ENCODE peak calls at places on chromosomes 2 and 18, in four cellular contexts. I, C, U and S are unnamed samples.

GRCh38 chr18:52288403-52289004 is 51.5 kb upstream of the DCC start:
- DNase-seq in C (peak), I (peak), U (peak), S (peak)

GRCh38 chr2:39015424-39015823 is 105.4 kb downstream of the SOS1 start:
- DNase-seq in I (no peak), U (no peak), C (no peak), S (no peak)

GRCh38 chr2:39875182-39875913 is 96.3 kb upstream of the THUMPD2 start:
- DNase-seq in C (no peak), U (no peak), I (no peak), S (peak)

GRCh38 chr2:24919100-24919976 is 699 bp downstream of the ADCY3 start:
- DNase-seq in I (no peak), C (no peak), U (peak), S (peak)

GRCh38 chr2:71675296-71675695 is 221.9 kb downstream of the DYSF start:
- DNase-seq in C (peak), U (no peak), I (no peak), S (no peak)

GRCh38 chr18:77495079-77495478 is 245.4 kb downstream of the GALR1 start:
- DNase-seq in C (no peak), I (no peak), U (no peak), S (no peak)

GRCh38 chr2:108145551-108145950 is 94.2 kb upstream of the SULT1C3 start:
- DNase-seq in U (no peak), C (no peak), I (no peak), S (no peak)

GRCh38 chr18:59180150-59180845 is 39.7 kb upstream of the GRP start:
- DNase-seq in U (no peak), C (no peak), I (no peak), S (no peak)

GRCh38 chr2:128309341-128310093 is 9.2 kb downstream of the HS6ST1 start:
- DNase-seq in U (peak), C (no peak), I (peak), S (no peak)

GRCh38 chr18:41875094-41875780 is 79.8 kb upstream of the PIK3C3 start:
- DNase-seq in U (no peak), I (no peak), C (no peak), S (no peak)
- TF ChIP-seq KDM1A in U (no peak), I (no peak), C (no peak), S (no peak)

DNA sequence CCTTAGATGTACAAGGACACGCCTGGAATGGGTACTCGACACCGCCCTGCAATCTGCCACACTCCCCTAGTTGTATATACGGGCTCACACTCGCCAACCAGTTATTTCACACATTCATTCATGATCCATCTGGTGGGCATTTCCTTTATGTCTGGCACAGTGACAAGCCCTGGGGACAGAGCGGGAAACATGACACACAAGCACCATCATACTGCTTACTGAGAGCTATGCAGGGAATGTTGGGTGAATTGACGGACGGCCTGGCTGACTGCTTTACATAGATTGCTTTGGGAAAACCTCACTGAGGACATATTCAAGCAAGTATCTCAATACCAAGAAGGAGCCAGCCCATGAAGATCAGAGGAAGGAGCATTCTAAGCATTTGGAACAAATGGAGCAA is 448.1 kb upstream of the SPRED2 start:
- DNase-seq in C (no peak), U (no peak), I (no peak), S (no peak)
- TF ChIP-seq MAFK in C (no peak), U (no peak), I (no peak), S (no peak)

GRCh38 chr2:192448881-192449280 is 254.1 kb upstream of the TMEFF2 start:
- DNase-seq in C (no peak), I (no peak), U (no peak), S (no peak)
- TF ChIP-seq KDM1A in C (no peak), I (no peak), U (no peak), S (no peak)

DNA sequence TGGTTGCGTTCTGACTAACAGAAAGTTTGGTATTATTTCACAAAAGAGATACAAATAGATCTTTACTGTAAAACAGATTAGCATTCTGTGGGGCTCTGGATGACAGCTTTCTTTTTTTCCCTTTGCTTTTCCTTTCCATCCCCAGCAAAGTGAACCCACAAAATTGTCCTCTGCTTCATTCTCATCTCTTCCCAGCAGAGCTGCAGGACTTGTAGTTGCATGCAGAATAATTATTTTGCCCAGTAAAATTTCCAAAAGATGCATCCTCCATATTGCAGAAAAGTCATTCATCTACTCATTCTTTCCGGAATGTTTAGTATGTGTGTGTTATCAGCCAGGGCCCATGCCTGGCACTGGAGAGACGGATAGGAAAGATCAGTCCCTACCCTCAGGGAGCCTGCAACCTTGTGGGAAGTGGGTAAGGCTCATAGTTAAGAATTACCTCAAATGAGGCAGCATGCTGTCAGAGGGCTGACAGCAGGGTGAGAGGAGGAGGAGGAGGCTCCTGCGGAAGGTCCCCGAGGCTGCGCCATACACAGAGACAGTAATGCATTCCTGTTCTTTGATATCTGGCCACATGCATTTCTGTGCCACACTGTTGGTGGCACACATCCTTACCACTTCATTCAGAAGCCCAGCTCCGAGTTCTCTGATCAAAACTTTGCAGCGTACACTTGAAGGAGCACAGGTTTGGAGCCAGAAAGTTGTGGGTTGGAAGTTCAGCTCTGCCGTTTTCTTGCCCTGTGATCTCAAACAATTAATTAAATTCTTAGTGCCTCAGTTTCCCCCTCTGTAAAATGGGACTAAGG is 225.4 kb downstream of the MYCN start:
- DNase-seq in C (peak), I (no peak), U (no peak), S (no peak)
- TF ChIP-seq MAFK in C (no peak), I (no peak), U (no peak), S (no peak)

GRCh38 chr2:176139170-176139611 is 9.7 kb downstream of the HOXD8 start:
- DNase-seq in I (no peak), C (peak), U (no peak), S (no peak)

GRCh38 chr2:176138526-176139169 is 9.1 kb downstream of the HOXD8 start:
- DNase-seq in U (no peak), C (peak), I (no peak), S (no peak)

GRCh38 chr2:176136375-176137248 is 7.1 kb downstream of the HOXD8 start:
- DNase-seq in I (no peak), U (no peak), C (peak), S (peak)

GRCh38 chr2:176137249-176137573 is 7.7 kb downstream of the HOXD8 start:
- DNase-seq in I (no peak), U (no peak), C (no peak), S (no peak)

GRCh38 chr2:176137883-176138282 is 8.4 kb downstream of the HOXD8 start:
- DNase-seq in C (no peak), I (peak), U (no peak), S (no peak)
- TF ChIP-seq KDM1A in C (no peak), I (no peak), U (no peak), S (no peak)

GRCh38 chr2:229777716-229778115 is 63.4 kb upstream of the DNER start:
- DNase-seq in C (no peak), I (no peak), U (no peak), S (no peak)

GRCh38 chr2:229783108-229783721 is 68.9 kb upstream of the DNER start:
- DNase-seq in U (no peak), I (no peak), C (no peak), S (no peak)

GRCh38 chr2:229780856-229781773 is 66.8 kb upstream of the DNER start:
- DNase-seq in I (peak), U (peak), C (peak), S (peak)

GRCh38 chr2:229775614-229776313 is 61.4 kb upstream of the DNER start:
- DNase-seq in C (no peak), I (no peak), U (no peak), S (no peak)

DNA sequence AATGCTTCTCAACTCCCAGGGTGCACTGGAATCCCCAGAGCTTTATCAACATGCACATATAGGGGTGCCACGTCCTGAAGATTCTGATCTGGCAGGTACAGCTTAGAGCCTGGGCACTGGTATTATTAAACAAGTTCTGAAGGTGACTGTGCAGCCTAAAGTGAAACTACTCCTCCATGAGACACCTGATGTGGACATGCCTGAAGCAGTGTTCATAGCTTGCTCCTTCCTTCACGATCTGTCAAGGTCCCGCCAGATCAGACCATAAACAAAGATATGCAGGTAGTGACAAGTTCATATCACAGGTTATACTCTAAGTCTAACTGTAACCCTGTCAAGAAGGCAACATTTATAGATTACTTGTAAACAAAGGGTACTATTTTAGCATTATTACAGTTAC is 65.3 kb upstream of the DNER start:
- DNase-seq in U (no peak), I (no peak), C (no peak), S (no peak)
- TF ChIP-seq MAFK in U (no peak), I (no peak), C (no peak), S (no peak)